ENCODE peak calls at places on chromosomes 5 and 9, in eight cellular contexts. Z is fibroblast of mammary gland, Q is cardiac muscle cell, V is GM10248, S is pancreas, U is RWPE2, C is GM12864, P is WTC11. Y is an unnamed sample.

GRCh38 chr5:87401626-87402025 is 11.1 kb downstream of the CCNH start:
- DNase-seq in S (no peak), C (no peak), V (no peak), Z (no peak), Q (no peak), P (no peak), U (no peak), Y (no peak)

GRCh38 chr5:77358566-77359205 is 133.4 kb downstream of the WDR41 start:
- DNase-seq in C (no peak), Q (no peak), U (no peak), V (no peak), P (no peak), Z (peak), S (no peak), Y (no peak)

GRCh38 chr5:112245616-112246015 is 173.5 kb downstream of the EPB41L4A start:
- DNase-seq in Q (no peak), P (no peak), S (no peak), Z (no peak), V (no peak), U (no peak), C (no peak), Y (no peak)

GRCh38 chr9:126491256-126491879 is 122.4 kb upstream of the LMX1B start:
- DNase-seq in U (peak), Q (peak), Z (peak), P (no peak), V (peak), C (no peak), S (no peak), Y (peak)

GRCh38 chr9:114619205-114619758 is 8.2 kb downstream of the TMEM268 start:
- DNase-seq in Z (no peak), Q (no peak), P (no peak), C (no peak), U (no peak), S (no peak), V (peak), Y (peak)

GRCh38 chr5:34486808-34487201 is 169.3 kb upstream of the RAI14 start:
- DNase-seq in S (no peak), Q (no peak), Z (no peak), V (no peak), C (no peak), U (no peak), P (no peak), Y (no peak)

GRCh38 chr9:95107001-95107749 is 210.3 kb downstream of the FANCC start:
- DNase-seq in Q (no peak), Z (peak), C (no peak), U (no peak), S (no peak), P (no peak), V (no peak), Y (no peak)

GRCh38 chr5:12113062-12113461 is 208.8 kb upstream of the CTNND2 start:
- DNase-seq in Z (no peak), U (no peak), S (no peak), V (no peak), P (no peak), C (no peak), Q (no peak), Y (no peak)

GRCh38 chr9:16315720-16316119 is 554.8 kb downstream of the BNC2 start:
- DNase-seq in Q (no peak), U (no peak), Z (no peak), V (no peak), P (no peak), C (no peak), S (no peak), Y (no peak)

GRCh38 chr5:54644226-54644625 is 126.7 kb downstream of the SNX18 start:
- DNase-seq in C (no peak), V (no peak), P (no peak), Q (no peak), U (peak), Z (peak), S (no peak), Y (no peak)

GRCh38 chr5:181203842-181204560 is 995 bp downstream of the TRIM7 start:
- DNase-seq in S (no peak), P (peak), V (no peak), C (no peak), U (peak), Z (no peak), Q (no peak), Y (peak)

GRCh38 chr9:98706651-98707103 is 2.1 kb downstream of the GABBR2 start:
- DNase-seq in U (no peak), Q (no peak), S (no peak), C (no peak), V (no peak), P (no peak), Z (peak), Y (no peak)

GRCh38 chr5:122187426-122187825 is 58.1 kb downstream of the ZNF474 start:
- DNase-seq in Z (no peak), V (no peak), Q (no peak), S (no peak), P (no peak), U (no peak), C (no peak), Y (no peak)

GRCh38 chr9:33013962-33014664 is 11.0 kb upstream of the DNAJA1 start:
- DNase-seq in U (no peak), Z (no peak), C (no peak), P (no peak), V (no peak), Q (no peak), S (no peak), Y (no peak)

GRCh38 chr5:101136454-101136853 is 233.4 kb upstream of the ST8SIA4 start:
- DNase-seq in Q (no peak), V (no peak), U (no peak), P (no peak), Z (no peak), C (no peak), S (no peak), Y (no peak)

GRCh38 chr5:84817953-84818352 is 433.3 kb upstream of the EDIL3 start:
- DNase-seq in C (no peak), V (no peak), P (no peak), Z (no peak), U (no peak), Q (no peak), S (no peak), Y (no peak)

GRCh38 chr9:127873886-127874285 is 3.6 kb downstream of the AK1 start:
- DNase-seq in U (no peak), P (no peak), S (peak), C (no peak), Z (no peak), Q (no peak), V (no peak), Y (no peak)

GRCh38 chr9:113737414-113738271 is 138.5 kb upstream of the ZNF618 start:
- DNase-seq in S (peak), P (peak), U (no peak), Z (peak), C (peak), Q (peak), V (peak), Y (peak)

GRCh38 chr5:54469655-54470054 is 14.2 kb downstream of the HSPB3 start:
- DNase-seq in S (no peak), V (peak), C (peak), Z (peak), P (no peak), U (no peak), Q (no peak), Y (peak)

GRCh38 chr5:110150199-110150598 is 460.5 kb downstream of the MAN2A1 start:
- DNase-seq in S (no peak), C (no peak), V (no peak), Q (no peak), P (no peak), U (no peak), Z (peak), Y (no peak)

GRCh38 chr5:53399921-53400697 is 80.3 kb upstream of the FST start:
- DNase-seq in Z (peak), V (no peak), U (no peak), C (no peak), S (no peak), P (no peak), Q (no peak), Y (no peak)

GRCh38 chr5:138975098-138975847 is 100.1 kb upstream of the LRRTM2 start:
- DNase-seq in U (no peak), P (no peak), S (no peak), Q (peak), V (peak), C (no peak), Z (peak), Y (no peak)

GRCh38 chr5:142221091-142221860 is 103.5 kb downstream of the SPRY4 start:
- DNase-seq in U (no peak), V (no peak), S (no peak), Z (no peak), C (no peak), Q (no peak), P (no peak), Y (no peak)

GRCh38 chr5:38370341-38371100 is 112.2 kb downstream of the EGFLAM start:
- DNase-seq in U (no peak), C (no peak), P (no peak), Q (no peak), V (no peak), S (no peak), Z (no peak), Y (no peak)

GRCh38 chr5:136192526-136193395 is at the start of gene SMIM32:
- DNase-seq in Z (no peak), U (peak), Q (peak), C (no peak), P (peak), V (peak), S (peak), Y (no peak)

GRCh38 chr5:89260254-89260653 is 377.3 kb upstream of the MEF2C start:
- DNase-seq in C (no peak), U (no peak), S (no peak), V (no peak), P (no peak), Z (peak), Q (no peak), Y (no peak)

GRCh38 chr5:6837519-6838110 is 124.4 kb downstream of the TENT4A start:
- DNase-seq in Q (peak), Z (peak), C (no peak), U (no peak), P (peak), V (peak), S (no peak), Y (peak)
- TF ChIP-seq CTCF in Q (peak), Z (peak), C (peak), U (peak), P (peak), V (peak), S (peak), Y (peak)

DNA sequence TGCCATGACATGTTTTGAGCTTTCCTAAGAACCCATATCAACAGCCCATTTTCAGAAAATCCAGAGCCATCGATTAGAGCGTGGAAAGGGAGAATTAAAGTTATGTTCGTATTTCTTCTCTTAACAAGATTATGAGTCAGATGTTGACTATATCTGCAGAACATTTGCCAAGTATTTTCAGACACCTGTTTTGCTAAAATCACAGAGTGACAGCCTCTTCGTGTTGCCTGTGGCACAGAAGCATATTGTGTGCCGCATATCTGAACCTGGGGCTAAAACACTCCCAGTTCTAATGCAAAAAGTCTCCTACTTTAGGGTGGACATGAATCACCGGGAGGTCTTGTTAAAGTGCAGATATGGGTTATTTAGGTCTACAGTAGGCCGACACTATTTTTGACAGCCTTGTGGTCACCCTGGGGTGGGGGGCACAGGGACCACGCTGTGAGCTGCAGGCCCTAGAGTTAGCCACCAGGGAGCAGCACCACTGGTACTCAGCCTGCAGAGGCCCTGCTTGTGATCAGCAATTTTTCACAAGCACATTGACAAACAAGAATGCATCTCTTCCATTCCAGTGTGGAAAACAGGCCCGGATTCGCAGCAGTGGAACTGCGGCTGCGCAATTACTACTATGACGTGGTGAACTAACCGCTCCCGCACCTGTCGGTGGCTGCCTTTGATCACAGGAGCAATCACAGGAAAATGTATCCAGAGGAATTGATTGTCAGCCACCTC is 93.5 kb downstream of the SYK start:
- DNase-seq in Q (peak), P (peak), C (no peak), U (no peak), Z (no peak), V (no peak), S (no peak), Y (no peak)
- TF ChIP-seq CTCF in Q (peak), P (peak), C (peak), U (peak), Z (peak), V (peak), S (peak), Y (peak)

GRCh38 chr5:41968153-41968723 is 43.2 kb downstream of the FBXO4 start:
- DNase-seq in Z (no peak), S (no peak), Q (no peak), P (no peak), U (no peak), V (no peak), C (no peak), Y (no peak)
- TF ChIP-seq CTCF in Z (peak), S (no peak), Q (no peak), P (no peak), U (no peak), V (no peak), C (no peak), Y (no peak)

GRCh38 chr5:149757956-149758355 is 27.8 kb downstream of the PPARGC1B start:
- DNase-seq in Z (no peak), U (peak), C (no peak), P (no peak), V (no peak), S (no peak), Q (no peak), Y (no peak)

GRCh38 chr5:149760700-149761187 is 30.6 kb downstream of the PPARGC1B start:
- DNase-seq in U (peak), V (no peak), P (no peak), Z (no peak), Q (no peak), S (no peak), C (no peak), Y (no peak)

GRCh38 chr5:149759986-149760699 is 30.0 kb downstream of the PPARGC1B start:
- DNase-seq in V (no peak), Q (no peak), P (no peak), S (no peak), C (no peak), U (peak), Z (no peak), Y (no peak)

GRCh38 chr5:149761461-149761860 is 31.4 kb downstream of the PPARGC1B start:
- DNase-seq in V (no peak), C (no peak), S (no peak), P (no peak), Z (no peak), Q (no peak), U (no peak), Y (no peak)

GRCh38 chr5:149759563-149759962 is 29.5 kb downstream of the PPARGC1B start:
- DNase-seq in P (no peak), S (no peak), Z (no peak), U (no peak), V (no peak), C (no peak), Q (no peak), Y (no peak)
- TF ChIP-seq CTCF in P (no peak), S (no peak), Z (no peak), U (no peak), V (no peak), C (no peak), Q (no peak), Y (no peak)

DNA sequence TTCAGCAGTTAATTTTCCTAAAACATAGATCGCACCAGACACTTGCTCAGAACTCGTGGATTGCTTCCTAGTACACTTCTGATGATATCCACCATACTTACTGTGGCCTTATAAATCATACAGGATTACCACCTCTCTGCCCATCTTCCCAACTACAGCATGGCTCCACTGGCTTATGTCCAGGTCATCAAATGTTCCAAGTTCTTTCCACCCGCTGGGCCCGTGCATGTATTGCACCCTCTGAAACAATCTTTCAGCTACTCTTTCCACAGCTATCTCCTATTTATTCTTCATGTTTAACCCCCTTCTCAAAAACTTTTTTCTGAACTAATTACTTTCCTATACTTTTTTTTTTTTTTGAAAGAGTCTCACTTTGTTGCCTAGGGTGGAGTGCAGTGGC is 18.5 kb downstream of the FBXW2 start:
- DNase-seq in V (no peak), S (no peak), C (no peak), Q (no peak), U (no peak), Z (no peak), P (no peak), Y (no peak)
- TF ChIP-seq CTCF in V (no peak), S (no peak), C (no peak), Q (no peak), U (no peak), Z (no peak), P (no peak), Y (no peak)

GRCh38 chr5:54175-54730 is 37.7 kb upstream of the PLEKHG4B start:
- DNase-seq in V (no peak), U (no peak), Q (no peak), Z (no peak), P (no peak), C (no peak), S (no peak), Y (no peak)

GRCh38 chr5:50724-51499 is 41.1 kb upstream of the PLEKHG4B start:
- DNase-seq in C (no peak), U (peak), Z (no peak), V (no peak), P (no peak), Q (no peak), S (no peak), Y (no peak)

GRCh38 chr5:54876-55569 is 36.9 kb upstream of the PLEKHG4B start:
- DNase-seq in Z (no peak), P (no peak), S (no peak), Q (no peak), U (peak), V (no peak), C (no peak), Y (no peak)

GRCh38 chr5:51500-51823 is 40.5 kb upstream of the PLEKHG4B start:
- DNase-seq in U (peak), V (no peak), Q (no peak), P (no peak), C (no peak), S (no peak), Z (no peak), Y (peak)

DNA sequence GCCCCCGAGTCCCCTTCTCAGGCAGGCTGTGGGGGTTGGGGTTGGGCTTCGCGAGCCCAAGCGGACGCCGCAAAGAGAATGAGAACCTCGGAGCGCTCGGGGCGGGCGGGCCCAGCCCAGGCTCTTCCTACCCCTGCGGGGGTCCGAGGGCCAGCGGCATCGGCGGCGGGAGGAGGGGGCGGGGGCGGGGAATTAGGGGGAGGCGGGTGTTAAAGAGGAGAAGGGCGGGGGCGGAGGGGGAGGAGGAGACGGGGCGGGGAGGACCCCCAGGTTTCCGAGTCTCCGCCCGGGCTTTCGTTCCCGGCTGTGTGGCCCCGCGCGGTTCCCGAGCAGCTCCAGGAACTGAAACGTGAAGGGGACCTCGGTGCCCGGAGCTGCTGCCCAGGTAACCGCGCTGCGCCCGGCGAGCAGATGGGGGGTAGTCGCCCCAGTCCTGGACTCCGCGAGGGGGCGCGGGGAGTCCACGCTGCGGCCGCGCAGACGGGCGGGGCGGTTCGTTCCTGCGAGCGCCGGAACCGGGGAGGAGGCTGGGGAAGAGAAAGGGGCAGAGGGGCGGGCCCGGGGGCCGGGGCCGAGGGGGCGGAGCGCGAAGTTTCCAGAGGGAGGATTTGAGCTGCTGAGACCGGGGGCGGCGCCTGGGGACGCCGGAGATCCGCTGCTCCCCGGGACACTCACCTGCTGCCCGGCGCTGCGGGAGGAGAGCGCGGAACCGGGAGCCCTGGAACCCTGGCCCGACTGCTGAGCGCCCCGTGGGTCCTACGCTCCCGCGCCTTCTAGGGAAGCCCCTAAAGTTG is 38.4 kb upstream of the PLEKHG4B start:
- DNase-seq in Q (peak), U (peak), V (no peak), S (peak), Z (no peak), C (no peak), P (peak), Y (peak)
- TF ChIP-seq CTCF in Q (peak), U (peak), V (no peak), S (no peak), Z (no peak), C (no peak), P (no peak), Y (no peak)

GRCh38 chr9:27536168-27536567 is 6.6 kb upstream of the MOB3B start:
- DNase-seq in Q (no peak), C (no peak), S (no peak), Z (no peak), P (no peak), U (no peak), V (no peak), Y (no peak)

GRCh38 chr9:27537027-27537435 is 7.4 kb upstream of the MOB3B start:
- DNase-seq in S (no peak), Q (no peak), C (no peak), P (no peak), Z (no peak), V (no peak), U (no peak), Y (no peak)

GRCh38 chr9:27534131-27534530 is 4.5 kb upstream of the MOB3B start:
- DNase-seq in Z (no peak), V (no peak), C (no peak), S (no peak), U (no peak), P (no peak), Q (no peak), Y (no peak)

GRCh38 chr9:27534658-27535209 is 5.1 kb upstream of the MOB3B start:
- DNase-seq in S (no peak), Z (no peak), Q (no peak), C (no peak), V (no peak), P (no peak), U (no peak), Y (no peak)

DNA sequence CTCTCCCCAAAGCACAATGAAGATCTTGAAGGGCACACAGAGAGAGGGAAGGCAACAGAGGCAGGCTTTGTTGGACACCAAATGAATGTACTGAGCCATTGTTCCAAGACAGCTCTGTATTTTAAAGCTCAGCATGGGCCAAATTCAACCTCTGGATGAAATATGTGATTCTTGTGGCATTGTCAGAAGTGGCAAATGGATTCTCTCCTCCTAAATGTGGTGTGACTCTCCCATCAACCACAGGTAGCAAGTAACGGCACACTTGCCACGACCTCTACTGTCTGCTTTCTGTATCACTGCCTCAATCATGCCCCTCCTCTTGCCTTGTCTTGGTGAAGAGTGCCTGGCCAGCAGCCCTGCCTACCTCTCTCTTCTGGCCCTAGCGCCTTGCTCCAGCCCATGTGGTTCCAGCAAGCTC is 6.1 kb upstream of the MOB3B start:
- DNase-seq in Z (no peak), U (no peak), S (no peak), P (peak), Q (no peak), V (no peak), C (peak), Y (no peak)
- TF ChIP-seq CTCF in Z (no peak), U (no peak), S (no peak), P (no peak), Q (no peak), V (peak), C (peak), Y (no peak)

Y was measured in GM20000.